ENCODE peak calls at places on chromosomes 4 and X, in ten cellular contexts. E is colonic mucosa; X is body of pancreas; F is mammary epithelial cell; G is sigmoid colon; Z is CD8-positive, alpha-beta T cell; T is kidney; A is suprapubic skin; B is heart left ventricle; R is prostate gland. I is an unnamed sample. For H3K4me1, the result is how much of the 10 kb centered on the place peaks cover.

GRCh38 chrX:38426785-38427184 is 74.4 kb downstream of the OTC start:
- DNase-seq in E (no peak), X (peak), F (peak), G (no peak), Z (no peak), T (no peak), A (no peak), B (no peak), R (no peak), I (no peak)

GRCh38 chrX:111352424-111352823 is 59.6 kb downstream of the DCX start:
- DNase-seq in E (peak), X (peak), F (peak), G (peak), Z (no peak), T (no peak), A (no peak), B (peak), R (peak), I (no peak)

GRCh38 chr4:53589511-53589910 is 1.8 kb downstream of the LNX1 start:
- DNase-seq in E (no peak), X (no peak), F (no peak), G (no peak), Z (no peak), T (no peak), A (no peak), B (no peak), R (no peak), I (no peak)

GRCh38 chr4:1400191-1400805 is 5.9 kb downstream of the NKX1-1 start:
- DNase-seq in E (no peak), X (no peak), F (no peak), G (no peak), Z (no peak), T (no peak), A (no peak), B (peak), R (no peak), I (no peak)

GRCh38 chrX:131060147-131060546 is 2.0 kb downstream of the ARHGAP36 start:
- DNase-seq in E (no peak), X (no peak), F (no peak), G (no peak), Z (no peak), T (no peak), A (no peak), B (no peak), R (no peak), I (no peak)

GRCh38 chrX:41541381-41541780 is 94.2 kb downstream of the NYX start:
- DNase-seq in E (no peak), X (no peak), F (no peak), G (no peak), Z (no peak), T (no peak), A (no peak), B (no peak), R (no peak), I (no peak)

GRCh38 chr4:48138936-48139335 is 4.9 kb upstream of the TXK start:
- DNase-seq in E (no peak), X (no peak), F (no peak), G (no peak), Z (peak), T (no peak), A (no peak), B (no peak), R (no peak), I (no peak)

GRCh38 chrX:110089656-110090404 is 86.9 kb downstream of the TMEM164 start:
- DNase-seq in E (no peak), X (peak), F (no peak), G (no peak), Z (no peak), T (no peak), A (no peak), B (no peak), R (no peak), I (no peak)

GRCh38 chr4:183130328-183131155 is 31.5 kb downstream of the WWC2 start:
- DNase-seq in E (no peak), X (peak), F (peak), G (peak), Z (no peak), T (no peak), A (no peak), B (peak), R (peak), I (no peak)

GRCh38 chrX:1398431-1399340 is 6.8 kb upstream of the SLC25A6 start:
- DNase-seq in E (no peak), X (no peak), F (no peak), G (peak), Z (no peak), T (peak), A (no peak), B (peak), R (no peak), I (no peak)

GRCh38 chr4:36921474-36922220 is 322.9 kb upstream of the NWD2 start:
- DNase-seq in E (no peak), X (no peak), F (peak), G (no peak), Z (no peak), T (no peak), A (no peak), B (no peak), R (no peak), I (no peak)

GRCh38 chr4:186297013-186297645 is 31.1 kb downstream of the F11 start:
- DNase-seq in E (no peak), X (no peak), F (peak), G (no peak), Z (no peak), T (no peak), A (no peak), B (no peak), R (peak), I (no peak)

GRCh38 chrX:24204331-24204730 is 54.8 kb downstream of the ZFX start:
- DNase-seq in E (no peak), X (no peak), F (peak), G (no peak), Z (no peak), T (no peak), A (no peak), B (no peak), R (no peak), I (no peak)

DNA sequence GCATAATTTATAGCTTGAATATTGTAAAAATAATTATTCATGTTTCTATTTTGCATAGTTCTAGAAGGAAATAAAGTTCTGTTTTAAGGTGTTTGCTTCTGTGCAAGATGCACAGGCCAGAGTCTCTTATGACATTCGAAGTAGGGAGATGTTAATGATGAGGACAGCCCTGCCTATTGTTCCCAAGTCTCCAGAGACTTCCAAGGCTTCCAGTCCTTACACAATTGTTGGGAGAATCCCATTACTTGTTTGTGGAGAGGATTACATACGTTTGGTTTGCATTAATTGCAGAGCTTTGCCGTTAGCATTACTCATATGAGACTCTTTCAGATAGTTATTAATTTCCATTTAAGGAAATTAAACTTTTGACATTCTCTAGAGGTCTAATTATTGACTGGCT is 96.2 kb upstream of the ANK2 start:
- DNase-seq in E (no peak), X (no peak), F (no peak), G (no peak), Z (no peak), T (no peak), A (no peak), B (no peak), R (no peak), I (no peak)
- H3K27ac ChIP-seq in E (no peak), X (no peak), F (no peak), G (no peak), Z (no peak), T (no peak), A (no peak), B (no peak), R (no peak), I (no peak)

DNA sequence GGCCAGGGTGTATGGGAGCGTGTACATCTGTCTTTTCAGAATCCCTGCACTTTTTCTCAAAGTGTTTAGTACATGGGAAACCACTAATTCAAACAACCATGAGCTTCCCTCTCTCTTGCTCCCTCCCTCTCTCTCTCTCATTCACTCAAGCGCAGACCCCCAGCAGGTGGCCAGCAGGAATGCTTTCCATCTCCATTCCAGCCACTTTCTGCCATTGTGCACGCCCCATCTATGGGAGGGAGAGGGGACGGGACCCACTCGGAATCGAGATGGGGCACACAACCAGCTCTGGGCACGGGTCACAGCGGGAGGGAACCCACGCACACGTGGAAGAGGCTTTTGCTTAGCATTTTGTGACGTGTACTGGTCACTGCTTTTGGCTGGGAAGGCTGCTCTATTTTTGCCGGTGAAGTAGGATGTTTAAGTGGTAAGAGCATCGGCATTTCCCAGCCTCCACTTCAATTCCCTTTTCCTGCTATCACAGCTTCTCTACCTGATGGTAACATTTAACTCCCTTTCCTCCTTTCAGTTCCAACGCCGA is 84.3 kb downstream of the IRF2 start:
- DNase-seq in E (no peak), X (no peak), F (no peak), G (no peak), Z (no peak), T (no peak), A (no peak), B (no peak), R (no peak), I (no peak)
- H3K4me1 ChIP-seq in E (under half), X (under half), F (under half), G (under half), Z (under half), T (under half), A (under half), B (half or more), R (under half), I (under half)

DNA sequence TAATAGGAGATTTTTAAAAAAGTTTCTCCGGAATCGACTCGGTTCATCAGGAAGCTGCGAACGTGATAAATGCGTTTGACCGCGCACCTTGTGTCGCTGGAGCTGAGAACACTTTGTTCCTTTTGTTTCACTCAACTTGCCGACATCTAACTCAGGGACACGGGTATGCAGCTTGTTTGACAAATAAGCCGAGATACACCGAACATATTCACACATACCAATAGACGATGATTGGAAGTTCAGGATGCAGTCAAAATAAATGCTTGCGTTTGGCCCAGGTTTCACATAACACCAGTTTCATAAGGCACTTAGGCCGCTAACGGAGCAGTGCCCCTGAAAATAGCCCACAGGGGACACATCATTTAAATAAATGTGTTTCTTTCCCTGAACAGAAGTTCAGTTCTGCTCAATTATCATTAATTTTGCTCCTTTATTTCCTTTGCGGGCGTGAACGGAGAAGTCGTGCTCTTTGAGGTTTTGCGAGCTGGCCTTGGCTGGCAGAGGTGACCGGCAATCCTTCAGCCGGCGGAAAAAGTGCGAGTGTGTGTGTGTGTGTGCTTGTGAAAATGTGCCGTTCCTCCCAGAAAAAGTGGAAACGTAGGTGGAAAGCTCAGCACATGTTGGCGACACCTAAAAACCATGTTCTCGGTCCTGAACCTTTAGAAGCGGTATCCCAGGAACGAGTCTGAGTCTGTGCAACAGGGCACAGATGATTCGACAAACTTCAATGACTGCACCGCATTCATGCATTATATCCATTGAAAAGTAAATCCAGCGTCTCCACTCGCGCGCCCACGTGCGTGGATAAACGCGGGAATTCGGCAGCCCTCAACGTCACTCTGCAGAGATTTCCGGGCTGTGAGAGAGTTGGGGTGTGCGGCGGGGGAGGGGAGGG is 680 bp upstream of the SHISA3 start:
- DNase-seq in E (no peak), X (no peak), F (no peak), G (no peak), Z (no peak), T (no peak), A (no peak), B (no peak), R (no peak), I (no peak)
- H3K4me3 ChIP-seq in E (peak), X (no peak), F (no peak), G (peak), Z (peak), T (peak), A (peak), B (peak), R (peak), I (peak)

DNA sequence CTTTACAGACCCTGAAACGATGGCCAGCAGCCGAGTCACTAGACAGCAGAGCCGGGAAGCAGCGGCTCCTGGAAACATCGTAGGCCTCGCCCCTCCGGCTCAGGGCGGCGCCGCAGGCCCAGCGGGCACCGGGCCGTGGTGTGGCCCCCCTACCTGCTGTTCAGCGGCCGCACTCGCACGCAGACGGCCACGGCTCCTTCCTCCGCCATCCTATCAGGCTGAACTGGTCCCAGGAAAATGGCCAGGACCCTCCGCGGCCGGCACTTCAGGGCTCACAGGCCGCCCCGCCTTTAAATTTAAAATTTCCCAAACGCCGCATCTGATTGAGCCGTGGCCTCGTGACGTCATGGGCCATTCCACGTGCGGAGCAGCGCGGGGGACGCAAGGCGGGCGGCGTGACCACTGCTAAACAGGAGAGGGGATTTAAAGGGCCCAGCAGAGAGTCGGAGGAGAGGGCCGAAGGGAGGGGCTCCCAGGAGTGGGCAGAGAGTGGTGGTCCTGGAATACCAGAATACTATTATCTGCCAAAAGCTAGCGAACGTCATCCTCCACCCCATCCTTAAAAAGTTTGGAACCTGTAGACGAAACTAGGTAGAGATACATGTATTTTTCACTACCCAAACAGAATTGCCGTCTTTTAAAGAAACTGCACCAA is at the start of gene CENPE:
- DNase-seq in E (peak), X (peak), F (peak), G (peak), Z (peak), T (peak), A (peak), B (peak), R (peak), I (no peak)
- H3K27ac ChIP-seq in E (peak), X (peak), F (peak), G (peak), Z (peak), T (no peak), A (peak), B (peak), R (peak), I (peak)

DNA sequence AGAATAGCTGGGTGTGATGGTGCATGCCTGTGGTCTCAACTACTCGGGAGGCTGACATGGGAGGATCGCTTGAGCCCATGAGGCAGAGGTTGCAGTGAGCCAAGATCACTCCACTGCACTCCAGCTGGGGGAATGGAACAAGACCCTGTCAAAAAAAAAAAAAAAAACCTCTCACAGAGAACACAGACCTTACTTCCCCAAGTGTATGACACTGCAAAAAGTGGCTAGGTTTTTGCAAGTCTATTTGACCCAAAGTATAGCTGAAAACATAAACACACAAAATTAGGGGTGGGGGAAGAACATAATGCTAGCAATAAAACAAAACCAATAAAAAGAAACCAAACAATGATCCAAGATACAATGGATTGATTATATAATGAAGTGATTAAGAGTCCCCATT is 6.7 kb downstream of the LAMP2 start:
- DNase-seq in E (no peak), X (no peak), F (no peak), G (no peak), Z (no peak), T (no peak), A (no peak), B (no peak), R (no peak), I (no peak)
- H3K4me1 ChIP-seq in E (under half), X (under half), F (under half), G (under half), Z (under half), T (under half), A (half or more), B (under half), R (under half), I (under half)

DNA sequence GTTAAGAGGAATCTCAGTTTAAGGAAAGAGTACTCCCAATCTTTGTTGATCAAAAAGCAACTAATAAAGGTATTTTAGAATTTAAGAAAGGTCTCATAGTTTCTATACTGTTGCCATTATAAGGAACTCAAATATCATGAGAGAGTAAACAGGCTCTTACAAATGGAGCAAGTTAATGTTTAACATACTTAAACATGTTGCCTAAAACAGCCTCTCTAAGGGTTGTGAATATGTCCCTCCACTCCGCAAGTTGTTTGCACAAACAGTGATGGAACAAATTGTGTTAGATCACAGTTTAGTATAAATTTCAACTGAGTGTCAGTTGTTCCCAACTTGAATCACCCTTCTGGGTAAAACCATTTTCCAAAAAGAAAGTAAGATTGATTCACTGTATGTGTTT is 1678.3 kb downstream of the PCDH19 start:
- DNase-seq in E (no peak), X (no peak), F (no peak), G (no peak), Z (no peak), T (no peak), A (no peak), B (no peak), R (no peak), I (no peak)
- H3K4me3 ChIP-seq in E (no peak), X (no peak), F (no peak), G (no peak), Z (no peak), T (no peak), A (no peak), B (no peak), R (no peak), I (no peak)

DNA sequence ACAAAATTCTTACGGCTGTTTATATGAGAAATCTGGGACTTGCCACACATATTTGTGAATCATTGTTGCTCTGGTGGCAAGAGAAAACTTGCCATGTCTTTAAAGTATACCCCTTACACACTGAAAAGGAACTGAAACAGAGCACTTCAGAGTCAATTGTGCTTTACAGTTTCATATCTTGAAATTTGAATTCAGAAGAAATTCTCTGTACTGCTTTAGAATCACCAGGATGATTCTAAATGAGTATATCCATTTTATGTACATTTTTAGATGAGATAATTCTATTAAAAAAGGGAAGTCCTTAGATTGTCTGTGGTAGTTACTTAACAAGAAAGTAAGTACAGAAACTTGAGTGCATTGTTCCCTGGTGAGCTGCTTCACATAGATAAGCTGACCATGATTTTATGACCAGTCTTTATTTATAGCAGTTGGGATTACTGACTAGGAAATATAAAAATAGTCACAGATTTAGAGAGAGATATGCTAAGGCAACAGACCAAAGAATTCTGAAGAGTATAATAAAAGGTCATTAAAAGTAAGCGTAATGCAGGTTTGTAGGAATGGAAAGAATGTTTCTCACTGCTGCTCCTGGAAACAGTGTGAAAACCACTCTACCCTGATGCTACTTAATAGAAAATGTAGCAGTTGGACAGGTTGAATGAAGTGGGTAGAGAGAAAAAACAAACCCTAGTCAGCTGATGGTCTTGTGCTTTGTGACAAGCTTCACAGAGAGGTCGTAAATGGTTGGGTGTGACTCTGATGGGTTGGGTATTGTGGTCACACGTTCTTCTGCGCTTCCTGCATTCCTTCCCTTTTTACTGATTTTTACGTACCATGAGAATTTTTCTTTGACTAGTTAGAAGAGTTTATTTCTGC is 41.0 kb downstream of the FNIP2 start:
- DNase-seq in E (peak), X (no peak), F (peak), G (no peak), Z (no peak), T (no peak), A (no peak), B (no peak), R (peak), I (no peak)
- H3K27ac ChIP-seq in E (peak), X (peak), F (peak), G (peak), Z (peak), T (peak), A (peak), B (peak), R (peak), I (peak)

DNA sequence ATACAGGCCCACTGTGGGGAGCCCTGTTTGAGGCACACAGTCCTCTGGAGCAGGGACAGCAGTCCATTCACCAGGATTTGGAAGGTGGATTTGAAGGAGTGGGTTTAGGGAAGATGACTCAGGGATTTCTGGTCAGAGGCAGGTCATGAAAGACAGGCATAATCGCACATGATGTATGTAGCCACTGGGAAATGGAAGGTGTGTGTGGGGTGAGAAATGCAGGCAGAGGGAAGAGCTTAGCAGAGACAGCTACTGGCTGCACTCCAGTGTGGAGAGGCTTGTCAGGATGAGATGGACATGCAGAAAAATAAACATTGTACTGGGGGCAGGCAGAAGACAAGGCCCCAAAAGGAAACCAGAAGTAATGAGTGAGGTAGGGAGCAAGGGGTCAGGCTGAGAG is 85.2 kb upstream of the STS start:
- DNase-seq in E (no peak), X (no peak), F (no peak), G (no peak), Z (no peak), T (no peak), A (no peak), B (no peak), R (no peak), I (no peak)
- H3K4me1 ChIP-seq in E (under half), X (under half), F (under half), G (under half), Z (under half), T (under half), A (under half), B (under half), R (under half), I (under half)